ENCODE peak calls at places on chromosomes 12 and 14, in eight cellular contexts. P is cardiac muscle cell; C is ascending aorta; H is CD8-positive, alpha-beta T cell; B is CD4-positive, alpha-beta memory T cell; E is GM23248; R is MM.1S; L is mammary epithelial cell. T is an unnamed sample. For H3K4me1, the result is how much of the 10 kb centered on the place peaks cover.

GRCh38 chr12:130620756-130621155 is 95.3 kb downstream of the RIMBP2 start:
- DNase-seq in L (no peak), H (no peak), P (no peak), C (no peak), B (no peak), E (no peak), R (no peak), T (no peak)

GRCh38 chr14:55438066-55438683 is 2.2 kb downstream of the TBPL2 start:
- DNase-seq in H (no peak), R (no peak), P (peak), C (no peak), E (peak), B (no peak), L (peak), T (no peak)

GRCh38 chr12:76636141-76636692 is 76.6 kb upstream of the OSBPL8 start:
- DNase-seq in H (no peak), P (peak), E (no peak), R (no peak), L (peak), C (no peak), B (no peak), T (no peak)

GRCh38 chr14:73796881-73797539 is 54.6 kb upstream of the PTGR2 start:
- DNase-seq in R (no peak), L (no peak), E (peak), C (no peak), B (no peak), H (no peak), P (no peak), T (no peak)

GRCh38 chr14:22466520-22466919 is 122.5 kb downstream of the DAD1 start:
- DNase-seq in L (peak), R (no peak), P (no peak), B (no peak), C (no peak), H (no peak), E (peak), T (no peak)

GRCh38 chr12:129607756-129608155 is 296.1 kb downstream of the TMEM132D start:
- DNase-seq in B (no peak), E (no peak), C (no peak), R (no peak), P (no peak), H (no peak), L (no peak), T (no peak)

GRCh38 chr14:98906123-98906995 is 365.6 kb downstream of the BCL11B start:
- DNase-seq in B (no peak), R (no peak), H (no peak), L (peak), C (no peak), E (no peak), P (peak), T (no peak)

GRCh38 chr12:118013283-118013682 is 3.2 kb upstream of the RFC5 start:
- DNase-seq in P (no peak), C (no peak), L (no peak), R (no peak), H (no peak), B (no peak), E (no peak), T (no peak)

GRCh38 chr12:29750131-29750927 is 33.4 kb downstream of the TMTC1 start:
- DNase-seq in B (no peak), H (no peak), R (peak), P (no peak), C (no peak), E (no peak), L (no peak), T (no peak)

GRCh38 chr14:37185670-37186069 is 12.1 kb upstream of the MIPOL1 start:
- DNase-seq in P (no peak), C (no peak), L (no peak), H (no peak), R (no peak), B (no peak), E (no peak), T (no peak)

GRCh38 chr14:50860478-50861086 is 11.3 kb upstream of the ABHD12B start:
- DNase-seq in E (peak), C (peak), P (peak), L (peak), H (peak), R (peak), B (peak), T (peak)

GRCh38 chr12:84642201-84642600 is 270.4 kb downstream of the SLC6A15 start:
- DNase-seq in C (no peak), L (no peak), E (peak), H (no peak), P (no peak), B (no peak), R (no peak), T (no peak)

GRCh38 chr14:101110729-101111619 is 207.5 kb upstream of the RTL1 start:
- DNase-seq in H (no peak), P (no peak), L (no peak), B (no peak), C (no peak), R (no peak), E (no peak), T (peak)

GRCh38 chr14:29637406-29637805 is 290.2 kb downstream of the PRKD1 start:
- DNase-seq in C (no peak), E (peak), R (no peak), P (peak), B (no peak), H (no peak), L (no peak), T (peak)

GRCh38 chr12:103930787-103931536 is 752 bp downstream of the HSP90B1 start:
- DNase-seq in R (peak), P (peak), H (no peak), C (no peak), E (peak), L (peak), B (peak), T (peak)

GRCh38 chr14:90521121-90521929 is 124.5 kb downstream of the CALM1 start:
- DNase-seq in E (peak), B (no peak), R (no peak), H (no peak), C (no peak), P (peak), L (no peak), T (no peak)

GRCh38 chr14:31966896-31967668 is 110.0 kb upstream of the ARHGAP5 start:
- DNase-seq in R (no peak), P (no peak), E (peak), L (no peak), B (no peak), C (no peak), H (no peak), T (no peak)

GRCh38 chr12:128245106-128245505 is 21.9 kb upstream of the TMEM132C start:
- DNase-seq in E (no peak), L (no peak), P (no peak), C (no peak), B (no peak), R (no peak), H (no peak), T (no peak)

GRCh38 chr12:31214626-31215520 is 111.1 kb downstream of the SINHCAF start:
- DNase-seq in L (no peak), C (no peak), H (no peak), B (no peak), E (no peak), R (no peak), P (no peak), T (no peak)

GRCh38 chr12:119696943-119697342 is 29.0 kb downstream of the PRKAB1 start:
- DNase-seq in H (no peak), P (no peak), B (no peak), C (no peak), R (no peak), E (no peak), L (no peak), T (peak)

GRCh38 chr12:110718222-110718908 is 24.3 kb downstream of the PPP1CC start:
- DNase-seq in B (no peak), H (no peak), E (no peak), C (no peak), R (no peak), L (no peak), P (no peak), T (no peak)

GRCh38 chr12:121795029-121795977 is 1.8 kb upstream of the RHOF start:
- DNase-seq in L (peak), H (peak), C (no peak), P (peak), E (peak), R (peak), B (peak), T (peak)

GRCh38 chr14:62645649-62646048 is 399.6 kb downstream of the KCNH5 start:
- DNase-seq in P (no peak), H (no peak), L (peak), C (no peak), R (no peak), B (no peak), E (no peak), T (no peak)

GRCh38 chr14:50335989-50336391 is 23.9 kb downstream of the DMAC2L start:
- DNase-seq in B (no peak), C (no peak), P (peak), H (no peak), E (peak), L (no peak), R (peak), T (no peak)

GRCh38 chr12:69985656-69986055 is 160.6 kb downstream of the MYRFL start:
- DNase-seq in H (no peak), E (no peak), B (no peak), L (no peak), C (no peak), P (no peak), R (peak), T (no peak)

GRCh38 chr12:77845831-77846230 is 15.1 kb downstream of the NAV3 start:
- DNase-seq in C (no peak), P (peak), R (no peak), L (peak), H (no peak), E (peak), B (no peak), T (no peak)

GRCh38 chr12:3313655-3314305 is 177.2 kb upstream of the PRMT8 start:
- DNase-seq in E (peak), R (peak), L (no peak), C (no peak), B (peak), P (peak), H (peak), T (no peak)

GRCh38 chr12:132605892-132606291 is 4.5 kb downstream of the LRCOL1 start:
- DNase-seq in H (no peak), B (no peak), E (no peak), C (no peak), R (no peak), P (no peak), L (no peak), T (no peak)

GRCh38 chr14:59281613-59282012 is 93.1 kb downstream of the DAAM1 start:
- DNase-seq in C (no peak), B (no peak), E (peak), L (peak), P (peak), H (no peak), R (no peak), T (no peak)

GRCh38 chr12:25995906-25996305 is 37.4 kb downstream of the RASSF8 start:
- DNase-seq in L (no peak), C (no peak), R (no peak), H (no peak), E (peak), B (no peak), P (peak), T (no peak)

GRCh38 chr12:25992026-25992782 is 33.7 kb downstream of the RASSF8 start:
- DNase-seq in C (no peak), L (peak), H (no peak), R (no peak), B (no peak), P (no peak), E (no peak), T (no peak)

GRCh38 chr12:25996677-25997076 is 38.2 kb downstream of the RASSF8 start:
- DNase-seq in R (no peak), H (no peak), P (no peak), E (peak), B (no peak), C (no peak), L (no peak), T (no peak)

GRCh38 chr12:25994901-25995625 is 36.6 kb downstream of the RASSF8 start:
- DNase-seq in C (no peak), B (no peak), L (no peak), E (peak), R (no peak), P (no peak), H (no peak), T (no peak)

DNA sequence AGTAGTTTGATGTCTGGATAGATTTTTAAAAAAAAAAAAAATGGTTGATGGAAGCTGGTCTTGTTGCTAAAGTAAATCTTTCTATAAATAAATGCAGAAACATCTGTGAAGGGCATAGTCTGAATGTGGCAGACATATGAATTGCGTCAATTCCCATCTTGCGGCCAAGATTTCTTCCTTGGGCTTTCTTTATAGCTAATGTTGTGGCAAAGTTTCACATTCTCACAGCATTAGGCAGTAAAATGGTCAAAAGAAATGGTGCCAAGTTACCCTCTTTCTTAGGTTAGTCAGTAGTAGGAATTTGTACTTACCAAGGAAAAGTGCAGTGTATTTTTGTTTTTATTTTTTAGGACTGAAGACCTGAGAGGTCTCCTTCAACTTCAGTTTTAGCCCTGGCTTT is 35.8 kb downstream of the RASSF8 start:
- DNase-seq in E (peak), H (no peak), C (no peak), B (no peak), R (no peak), P (peak), L (peak), T (no peak)
- H3K4me3 ChIP-seq in E (peak), H (no peak), C (no peak), B (no peak), R (no peak), P (no peak), L (no peak), T (no peak)

GRCh38 chr14:71623939-71624338 is 308.3 kb upstream of the RGS6 start:
- DNase-seq in B (no peak), E (no peak), L (no peak), R (no peak), C (no peak), H (no peak), P (no peak), T (no peak)
- H3K4me1 ChIP-seq in B (under half), E (under half), L (under half), R (under half), C (under half), H (under half), P (under half), T (under half)

DNA sequence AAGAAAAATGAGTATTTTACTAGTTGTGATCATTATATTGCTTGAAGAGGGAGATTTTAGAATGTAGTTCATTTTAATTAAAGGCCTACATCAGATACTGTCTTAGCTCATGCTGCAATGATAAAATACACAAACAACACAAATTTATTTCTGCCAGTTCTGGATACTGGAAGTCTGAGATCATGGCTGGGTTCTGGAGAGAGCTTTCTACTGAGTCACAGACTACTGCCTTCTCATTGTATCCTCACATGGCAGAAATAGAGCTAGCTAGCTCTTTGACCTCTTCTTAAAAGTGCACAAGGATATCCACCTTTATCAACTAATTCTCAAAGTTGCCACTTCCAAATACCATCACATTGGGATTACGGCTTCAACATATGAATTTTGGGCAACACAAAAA is 53.8 kb downstream of the MIS18BP1 start:
- DNase-seq in R (no peak), H (no peak), C (no peak), E (peak), P (peak), L (peak), B (no peak), T (no peak)
- H3K27ac ChIP-seq in R (no peak), H (no peak), C (no peak), E (peak), P (peak), L (peak), B (no peak), T (no peak)

GRCh38 chr12:26937443-26937862 is 328 bp downstream of the INTS13 start:
- DNase-seq in B (no peak), C (no peak), P (no peak), R (peak), L (no peak), E (no peak), H (no peak), T (no peak)

GRCh38 chr12:26937863-26938659 is at the start of the genes FGFR1OP2 and INTS13:
- DNase-seq in B (peak), C (peak), L (peak), P (peak), R (peak), H (peak), E (peak), T (peak)

GRCh38 chr12:26939953-26940352 is 1.7 kb downstream of the FGFR1OP2 start:
- DNase-seq in E (peak), B (no peak), H (no peak), P (no peak), C (no peak), L (no peak), R (peak), T (no peak)

GRCh38 chr12:26939192-26939832 is 1.0 kb downstream of the FGFR1OP2 start:
- DNase-seq in C (no peak), P (no peak), B (no peak), E (peak), R (peak), L (peak), H (no peak), T (no peak)

GRCh38 chr12:26938660-26939185 is 453 bp downstream of the FGFR1OP2 start:
- DNase-seq in H (peak), B (no peak), L (no peak), P (no peak), R (peak), E (peak), C (no peak), T (peak)
- H3K4me3 ChIP-seq in H (peak), B (peak), L (peak), P (peak), R (peak), E (peak), C (peak), T (peak)

T was measured in tibial artery.